ENCODE peak calls at places on chromosomes 11 and 22, in four cellular contexts. W is upper lobe of left lung; L is CD4-positive, CD25-positive, alpha-beta regulatory T cell; Z is heart left ventricle. D is an unnamed sample. For H3K4me1, the result is how much of the 10 kb centered on the place peaks cover.

GRCh38 chr11:72831521-72832300 is 17.5 kb downstream of the ATG16L2 start:
- DNase-seq in W (peak), L (peak), Z (peak), D (no peak)

GRCh38 chr11:108498046-108498815 is at the start of gene POGLUT3:
- DNase-seq in W (peak), L (peak), Z (peak), D (peak)

GRCh38 chr11:57311109-57311936 is 13.4 kb downstream of the TNKS1BP1 start:
- DNase-seq in W (peak), L (peak), Z (peak), D (no peak)

GRCh38 chr11:17197431-17197898 is 10.3 kb downstream of the PIK3C2A start:
- DNase-seq in W (no peak), L (no peak), Z (no peak), D (no peak)

GRCh38 chr22:19242699-19243098 is 48.8 kb downstream of the CLTCL1 start:
- DNase-seq in W (no peak), L (no peak), Z (no peak), D (no peak)

GRCh38 chr11:42651654-42652053 is 660.1 kb upstream of the API5 start:
- DNase-seq in W (no peak), L (no peak), Z (no peak), D (no peak)

GRCh38 chr22:45073064-45073463 is 63.3 kb upstream of the PHF21B start:
- DNase-seq in W (no peak), L (no peak), Z (no peak), D (no peak)

GRCh38 chr11:22337571-22338464 is at the start of gene SLC17A6:
- DNase-seq in W (no peak), L (no peak), Z (no peak), D (no peak)

GRCh38 chr22:42296883-42297282 is 26.4 kb upstream of the TCF20 start:
- DNase-seq in W (no peak), L (no peak), Z (no peak), D (no peak)
- H3K4me1 ChIP-seq in W (under half), L (half or more), Z (under half), D (half or more)

GRCh38 chr11:77450227-77450626 is 23.7 kb downstream of the PAK1 start:
- DNase-seq in W (no peak), L (no peak), Z (no peak), D (no peak)

GRCh38 chr11:77449060-77449521 is 24.8 kb downstream of the PAK1 start:
- DNase-seq in W (peak), L (no peak), Z (no peak), D (no peak)

GRCh38 chr11:77448269-77448668 is 25.6 kb downstream of the PAK1 start:
- DNase-seq in W (no peak), L (no peak), Z (no peak), D (no peak)

GRCh38 chr11:77446911-77447629 is 26.8 kb downstream of the PAK1 start:
- DNase-seq in W (no peak), L (no peak), Z (no peak), D (no peak)

DNA sequence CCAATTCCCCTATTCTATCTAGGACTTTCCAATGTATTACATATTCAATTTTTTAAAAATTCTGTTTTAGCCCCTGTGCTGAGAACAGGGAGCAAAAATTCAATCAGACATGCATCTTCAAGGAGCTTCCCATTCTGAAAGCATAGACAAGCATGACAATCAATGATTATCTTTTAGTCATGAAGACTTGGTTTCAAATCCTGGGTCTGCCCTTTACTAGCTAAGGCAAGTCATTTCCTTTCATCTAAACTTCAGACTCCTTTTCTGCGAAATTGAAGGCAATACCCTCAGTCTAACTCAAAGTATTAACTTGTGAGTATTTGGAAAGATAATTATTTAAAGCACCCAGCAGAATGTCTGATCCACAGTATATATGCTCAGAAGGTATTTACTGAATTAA is 24.1 kb downstream of the PAK1 start:
- DNase-seq in W (no peak), L (no peak), Z (no peak), D (no peak)
- H3K4me1 ChIP-seq in W (under half), L (under half), Z (under half), D (under half)

DNA sequence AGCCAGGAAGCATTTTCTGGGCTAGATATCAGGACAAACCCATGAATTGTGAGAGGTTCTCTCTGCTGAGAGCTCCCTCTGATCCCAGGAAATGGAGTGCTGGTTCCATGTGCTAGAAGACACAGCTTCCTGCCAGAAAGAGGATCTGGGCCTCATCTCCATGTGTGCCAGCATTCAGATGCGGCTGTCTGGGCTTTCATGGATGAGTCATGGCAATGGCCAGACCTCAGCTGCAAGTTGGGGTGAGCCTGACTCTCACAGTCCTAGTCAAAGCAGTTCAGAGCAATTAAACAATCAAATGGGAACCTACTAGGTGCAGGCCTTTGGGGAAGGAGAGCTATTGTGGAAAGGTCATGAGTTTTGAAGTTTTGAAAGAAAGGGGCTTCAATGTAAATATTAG is 82.3 kb upstream of the EED start:
- DNase-seq in W (peak), L (no peak), Z (peak), D (no peak)
- H3K4me1 ChIP-seq in W (under half), L (under half), Z (under half), D (under half)

DNA sequence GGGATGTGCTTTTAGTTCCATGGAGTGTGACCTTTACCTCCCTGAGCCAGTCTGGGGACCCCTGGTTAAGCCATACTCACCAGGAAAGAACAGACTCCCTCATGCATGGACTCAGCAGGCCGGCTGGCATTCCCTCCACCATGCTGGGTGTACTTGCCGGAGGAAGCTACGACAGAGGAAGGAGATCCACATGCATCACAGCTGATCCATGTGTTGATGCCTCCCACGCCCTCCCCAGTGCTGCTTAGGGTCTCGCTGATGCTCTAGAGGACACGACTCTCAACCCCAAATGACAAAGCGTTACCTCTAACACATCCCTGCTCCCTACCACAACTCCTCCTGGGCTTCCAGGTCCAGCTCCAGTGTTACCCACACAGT is 39.8 kb downstream of the GAB4 start:
- DNase-seq in W (no peak), L (no peak), Z (no peak), D (no peak)
- H3K4me1 ChIP-seq in W (under half), L (under half), Z (under half), D (under half)

GRCh38 chr22:39530136-39530535 is 2.4 kb downstream of the RPS19BP1 start:
- DNase-seq in W (no peak), L (no peak), Z (no peak), D (no peak)
- H3K4me1 ChIP-seq in W (half or more), L (half or more), Z (half or more), D (half or more)

GRCh38 chr11:1155274-1155693 is 2.5 kb upstream of the MUC5AC start:
- DNase-seq in W (no peak), L (no peak), Z (no peak), D (no peak)
- H3K4me1 ChIP-seq in W (under half), L (under half), Z (under half), D (under half)

GRCh38 chr22:21818487-21819182 is 48.8 kb downstream of the MAPK1 start:
- DNase-seq in W (no peak), L (no peak), Z (no peak), D (no peak)

GRCh38 chr22:21816472-21816786 is 51.0 kb downstream of the MAPK1 start:
- DNase-seq in W (no peak), L (no peak), Z (no peak), D (no peak)

GRCh38 chr22:21815958-21816357 is 51.5 kb downstream of the MAPK1 start:
- DNase-seq in W (no peak), L (no peak), Z (no peak), D (no peak)

GRCh38 chr22:21816787-21817496 is 50.5 kb downstream of the MAPK1 start:
- DNase-seq in W (peak), L (peak), Z (no peak), D (peak)

GRCh38 chr22:21819183-21819770 is 48.2 kb downstream of the MAPK1 start:
- DNase-seq in W (no peak), L (no peak), Z (no peak), D (no peak)
- H3K4me1 ChIP-seq in W (half or more), L (half or more), Z (half or more), D (under half)

DNA sequence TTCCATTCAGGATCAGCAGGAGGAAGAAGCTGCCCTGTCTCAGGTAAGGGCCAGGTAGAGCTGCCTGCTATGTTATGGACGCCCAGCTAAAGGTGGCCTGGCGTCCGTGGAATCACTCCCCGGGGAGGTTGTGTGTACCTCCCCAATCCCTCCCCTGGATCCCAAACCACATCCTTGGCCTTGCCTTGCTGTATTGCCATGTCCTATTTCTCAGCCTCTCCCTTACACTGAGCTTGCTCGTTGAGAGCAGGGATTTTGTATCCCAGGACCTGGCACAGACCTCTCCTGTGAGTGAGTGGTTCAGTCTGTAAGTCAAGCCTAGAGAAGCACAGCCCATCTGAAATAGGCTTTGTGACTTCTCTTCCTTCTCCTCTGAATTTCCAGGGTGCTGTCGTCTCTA is 53.9 kb downstream of the TRAF6 start:
- DNase-seq in W (no peak), L (no peak), Z (no peak), D (no peak)
- H3K4me1 ChIP-seq in W (under half), L (under half), Z (under half), D (under half)

DNA sequence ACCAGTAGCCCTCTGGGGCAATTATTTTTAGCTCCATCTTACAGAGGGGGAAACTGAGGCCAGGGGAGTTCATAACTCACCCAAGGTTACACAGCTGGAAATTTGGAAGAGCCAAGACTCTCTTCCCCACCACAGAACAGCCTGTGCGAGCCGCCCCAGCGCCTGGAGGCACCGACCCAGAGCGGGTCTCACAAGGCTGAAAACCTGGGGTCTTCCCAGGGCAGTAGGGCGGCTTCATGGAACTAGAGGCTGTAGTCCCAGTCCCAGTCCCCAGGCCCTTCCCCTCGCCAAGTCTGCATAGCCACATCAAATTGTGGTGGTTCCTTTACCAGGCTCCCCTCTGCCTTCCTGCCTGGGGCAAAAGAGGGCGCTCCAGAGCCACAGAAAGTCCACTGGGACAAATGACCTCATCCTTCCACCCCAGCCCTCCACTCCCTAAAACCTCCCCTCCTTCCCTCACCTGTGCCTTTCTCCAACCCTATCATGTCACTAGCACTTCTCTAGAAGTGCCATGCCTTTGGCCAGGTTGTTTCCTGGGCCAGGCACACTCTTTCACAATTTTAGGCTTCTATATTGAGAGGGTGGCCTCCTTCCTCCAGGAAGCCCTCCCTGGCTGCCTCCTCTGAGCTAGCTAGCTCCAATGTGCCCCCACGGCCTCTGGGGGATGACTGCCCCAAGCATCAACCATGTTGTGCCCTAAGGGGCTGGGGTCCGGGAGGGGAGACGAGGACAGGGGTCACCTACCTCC is 15.2 kb upstream of the CDC42EP1 start:
- DNase-seq in W (peak), L (no peak), Z (peak), D (peak)
- H3K4me1 ChIP-seq in W (under half), L (under half), Z (under half), D (under half)

GRCh38 chr11:128472128-128473110 is 114.9 kb downstream of the ETS1 start:
- DNase-seq in W (no peak), L (peak), Z (no peak), D (peak)

GRCh38 chr11:128470081-128470480 is 117.3 kb downstream of the ETS1 start:
- DNase-seq in W (no peak), L (peak), Z (no peak), D (no peak)

GRCh38 chr11:128469220-128469619 is 118.1 kb downstream of the ETS1 start:
- DNase-seq in W (no peak), L (no peak), Z (no peak), D (no peak)

GRCh38 chr11:128473631-128474030 is 113.7 kb downstream of the ETS1 start:
- DNase-seq in W (no peak), L (no peak), Z (no peak), D (peak)

DNA sequence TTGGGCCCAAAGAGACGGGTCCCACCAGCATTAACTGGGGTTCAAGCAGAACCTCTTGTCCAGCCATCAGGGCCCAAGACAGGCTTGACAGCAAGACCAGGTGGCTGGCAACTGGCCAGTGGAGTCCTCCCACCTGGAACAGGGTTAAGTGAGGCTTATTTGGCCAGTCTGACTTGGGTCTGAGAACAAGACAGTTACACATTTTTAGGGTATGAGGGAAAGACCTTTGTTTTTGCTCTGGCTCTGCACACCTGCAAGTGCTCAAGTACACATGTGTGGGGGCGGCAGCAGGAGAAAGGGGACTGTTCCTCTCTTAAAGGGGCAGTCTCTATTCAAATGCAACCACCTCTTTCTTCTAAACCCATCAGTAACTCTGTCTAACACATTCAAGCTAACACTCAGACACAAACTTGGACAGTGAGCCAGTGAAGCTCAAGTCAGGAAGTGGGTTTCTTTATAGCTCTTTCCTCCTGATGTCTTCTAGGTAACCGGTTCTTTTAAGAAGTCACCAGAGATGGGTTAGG is 116.2 kb downstream of the ETS1 start:
- DNase-seq in W (no peak), L (no peak), Z (no peak), D (no peak)
- H3K4me1 ChIP-seq in W (half or more), L (half or more), Z (half or more), D (half or more)